ENCODE peak calls at places on chromosomes 4 and X, in eight cellular contexts. G, U, B, X, T, W, J and N are unnamed samples.

GRCh38 chr4:10007436-10007740 is 13.9 kb downstream of the SLC2A9 start:
- DNase-seq in G (no peak), U (no peak), B (no peak), X (no peak), T (no peak), W (no peak), J (no peak), N (no peak)

GRCh38 chr4:62927574-62927973 is 1481.7 kb downstream of the TECRL start:
- DNase-seq in G (no peak), U (no peak), B (no peak), X (no peak), T (peak), W (no peak), J (no peak), N (no peak)

GRCh38 chr4:123785515-123785914 is 388.9 kb downstream of the SPRY1 start:
- DNase-seq in G (no peak), U (peak), B (peak), X (peak), T (peak), W (peak), J (peak), N (no peak)

GRCh38 chr4:152673489-152673888 is 6.3 kb downstream of the TMEM154 start:
- DNase-seq in G (no peak), U (no peak), B (no peak), X (no peak), T (no peak), W (no peak), J (no peak), N (no peak)

GRCh38 chrX:97743014-97743413 is 859.3 kb downstream of the RPA4 start:
- DNase-seq in G (no peak), U (peak), B (no peak), X (no peak), T (no peak), W (no peak), J (no peak), N (peak)

GRCh38 chrX:53013291-53013690 is 35.3 kb upstream of the GPR173 start:
- DNase-seq in G (no peak), U (no peak), B (no peak), X (no peak), T (no peak), W (no peak), J (no peak), N (no peak)

GRCh38 chr4:13535118-13535517 is 9.2 kb downstream of the NKX3-2 start:
- DNase-seq in G (no peak), U (peak), B (no peak), X (no peak), T (no peak), W (peak), J (no peak), N (no peak)

GRCh38 chr4:138975225-138975624 is 40.4 kb upstream of the NOCT start:
- DNase-seq in G (no peak), U (peak), B (peak), X (peak), T (no peak), W (no peak), J (no peak), N (no peak)

GRCh38 chr4:103306870-103307345 is 108.8 kb upstream of the CENPE start:
- DNase-seq in G (no peak), U (peak), B (peak), X (peak), T (no peak), W (peak), J (no peak), N (no peak)

GRCh38 chrX:110396777-110397176 is 38.1 kb downstream of the RTL9 start:
- DNase-seq in G (no peak), U (no peak), B (no peak), X (no peak), T (peak), W (no peak), J (no peak), N (no peak)

GRCh38 chr4:24895461-24895860 is 17.4 kb downstream of the CCDC149 start:
- DNase-seq in G (no peak), U (no peak), B (no peak), X (no peak), T (no peak), W (no peak), J (no peak), N (no peak)

GRCh38 chr4:73197220-73197619 is 61.4 kb downstream of the ANKRD17 start:
- DNase-seq in G (no peak), U (no peak), B (no peak), X (no peak), T (no peak), W (no peak), J (no peak), N (no peak)

GRCh38 chrX:3181846-3182245 is 140.6 kb downstream of the ARSF start:
- DNase-seq in G (no peak), U (no peak), B (no peak), X (no peak), T (no peak), W (no peak), J (no peak), N (no peak)

GRCh38 chr4:91114386-91114785 is 987.2 kb downstream of the CCSER1 start:
- DNase-seq in G (no peak), U (peak), B (peak), X (peak), T (no peak), W (no peak), J (no peak), N (no peak)

GRCh38 chr4:35325908-35326453 is 918.3 kb downstream of the ARAP2 start:
- DNase-seq in G (no peak), U (no peak), B (no peak), X (no peak), T (no peak), W (no peak), J (no peak), N (no peak)

GRCh38 chr4:37623125-37623524 is 63.1 kb downstream of the RELL1 start:
- DNase-seq in G (no peak), U (no peak), B (no peak), X (no peak), T (no peak), W (no peak), J (no peak), N (no peak)

GRCh38 chr4:77613267-77613666 is 7.6 kb downstream of the CXCL13 start:
- DNase-seq in G (no peak), U (no peak), B (no peak), X (no peak), T (no peak), W (no peak), J (no peak), N (no peak)

GRCh38 chrX:103414561-103414960 is 38.2 kb downstream of the BEX3 start:
- DNase-seq in G (no peak), U (no peak), B (no peak), X (no peak), T (no peak), W (no peak), J (no peak), N (no peak)

GRCh38 chrX:54891573-54891972 is 29.1 kb upstream of the TRO start:
- DNase-seq in G (peak), U (peak), B (peak), X (no peak), T (no peak), W (peak), J (no peak), N (peak)

GRCh38 chr4:25925486-25926201 is 11.6 kb downstream of the SMIM20 start:
- DNase-seq in G (peak), U (peak), B (peak), X (peak), T (no peak), W (peak), J (no peak), N (peak)

GRCh38 chr4:189773909-189774308 is 166.8 kb upstream of the FRG1 start:
- DNase-seq in G (no peak), U (no peak), B (peak), X (no peak), T (no peak), W (peak), J (no peak), N (no peak)

GRCh38 chr4:161828061-161828460 is 335.7 kb downstream of the FSTL5 start:
- DNase-seq in G (no peak), U (no peak), B (no peak), X (no peak), T (no peak), W (no peak), J (no peak), N (no peak)

GRCh38 chr4:78601013-78601412 is 49.4 kb downstream of the ANXA3 start:
- DNase-seq in G (no peak), U (no peak), B (no peak), X (no peak), T (no peak), W (no peak), J (no peak), N (no peak)

GRCh38 chr4:29336851-29337250 is 1383.3 kb upstream of the PCDH7 start:
- DNase-seq in G (no peak), U (no peak), B (no peak), X (no peak), T (no peak), W (no peak), J (no peak), N (no peak)

GRCh38 chrX:154991039-154991438 is 31.5 kb downstream of the F8 start:
- DNase-seq in G (no peak), U (no peak), B (no peak), X (no peak), T (no peak), W (no peak), J (no peak), N (no peak)

GRCh38 chrX:139851730-139852129 is 81.1 kb downstream of the ATP11C start:
- DNase-seq in G (no peak), U (no peak), B (no peak), X (no peak), T (no peak), W (no peak), J (no peak), N (no peak)

GRCh38 chr4:38188136-38188535 is 227.9 kb downstream of the PTTG2 start:
- DNase-seq in G (no peak), U (no peak), B (no peak), X (no peak), T (no peak), W (no peak), J (no peak), N (no peak)

GRCh38 chr4:179927473-179927872 is 2315.7 kb upstream of the TENM3 start:
- DNase-seq in G (no peak), U (no peak), B (no peak), X (no peak), T (no peak), W (no peak), J (no peak), N (no peak)

GRCh38 chr4:108270466-108271450 is 102.0 kb upstream of the LEF1 start:
- DNase-seq in G (no peak), U (no peak), B (no peak), X (no peak), T (no peak), W (no peak), J (no peak), N (no peak)

GRCh38 chr4:16846520-16847117 is 51.8 kb downstream of the LDB2 start:
- DNase-seq in G (no peak), U (peak), B (no peak), X (no peak), T (no peak), W (peak), J (no peak), N (no peak)

GRCh38 chrX:141214216-141214615 is 28.1 kb downstream of the SPANXC start:
- DNase-seq in G (no peak), U (no peak), B (no peak), X (no peak), T (no peak), W (no peak), J (no peak), N (no peak)

GRCh38 chrX:131907488-131908314 is 115.4 kb upstream of the STK26 start:
- DNase-seq in G (no peak), U (no peak), B (no peak), X (peak), T (no peak), W (peak), J (no peak), N (no peak)

GRCh38 chr4:163161536-163162205 is 5.0 kb downstream of the NAF1 start:
- DNase-seq in G (no peak), U (no peak), B (no peak), X (no peak), T (no peak), W (no peak), J (no peak), N (no peak)

GRCh38 chrX:47177079-47177478 is 16.6 kb upstream of the UBA1 start:
- DNase-seq in G (no peak), U (no peak), B (no peak), X (no peak), T (no peak), W (no peak), J (no peak), N (no peak)

GRCh38 chr4:8915201-8916200 is 43.9 kb upstream of the HMX1 start:
- DNase-seq in G (no peak), U (no peak), B (no peak), X (no peak), T (no peak), W (no peak), J (no peak), N (no peak)

GRCh38 chr4:166257891-166258290 is 384.9 kb downstream of the TLL1 start:
- DNase-seq in G (no peak), U (no peak), B (no peak), X (no peak), T (no peak), W (no peak), J (no peak), N (no peak)

GRCh38 chr4:167956676-167957075 is 135.7 kb upstream of the ANXA10 start:
- DNase-seq in G (no peak), U (no peak), B (no peak), X (no peak), T (no peak), W (no peak), J (no peak), N (no peak)

GRCh38 chrX:38754102-38754790 is 47.0 kb upstream of the MID1IP1 start:
- DNase-seq in G (peak), U (peak), B (peak), X (peak), T (no peak), W (peak), J (no peak), N (peak)

GRCh38 chr4:32226733-32227132 is 1506.6 kb downstream of the PCDH7 start:
- DNase-seq in G (no peak), U (no peak), B (no peak), X (no peak), T (no peak), W (no peak), J (no peak), N (no peak)

DNA sequence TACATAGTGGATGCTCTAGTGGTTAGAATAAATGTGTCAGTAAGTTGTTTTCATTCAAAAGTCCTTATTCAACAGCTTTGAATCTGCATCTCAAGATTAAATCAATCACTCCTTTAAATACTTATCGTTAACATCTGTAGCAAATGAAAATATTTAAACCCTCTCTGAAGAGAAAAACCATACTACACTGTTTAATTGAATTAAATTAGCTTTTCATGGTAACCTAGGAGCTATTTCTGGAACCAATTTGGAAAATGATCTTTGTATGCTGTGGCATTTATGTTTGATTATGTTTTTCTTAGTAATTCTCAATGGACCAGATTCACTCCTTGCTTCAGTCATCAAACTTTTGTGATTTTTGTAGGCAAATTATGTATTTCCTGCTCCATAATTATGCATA is 9.7 kb downstream of the BMPR1B start:
- DNase-seq in G (no peak), U (no peak), B (no peak), X (no peak), T (no peak), W (no peak), J (no peak), N (no peak)
- H3K4me2 ChIP-seq in G (no peak), U (no peak), B (no peak), X (no peak), T (no peak), W (no peak), J (no peak), N (no peak)

DNA sequence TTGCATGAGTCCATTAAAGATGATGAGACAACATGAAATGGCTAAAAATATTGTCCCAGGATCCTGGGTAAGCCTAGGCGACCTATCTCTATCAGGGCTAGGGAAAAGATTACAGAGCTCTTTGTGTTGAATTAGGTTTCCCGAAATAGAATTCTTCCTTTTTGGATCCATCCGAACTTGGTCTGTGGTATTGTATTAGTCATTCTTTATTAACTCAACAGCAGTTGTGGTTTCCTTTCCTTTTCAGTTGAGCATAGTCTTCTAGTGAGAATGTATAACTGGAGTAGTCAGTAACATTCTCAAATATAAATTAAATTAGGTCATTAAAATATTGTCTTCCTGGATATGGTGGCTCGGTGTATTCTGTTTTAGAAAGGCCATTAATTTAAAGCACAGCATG is 520.5 kb downstream of the NLGN4X start:
- DNase-seq in G (no peak), U (no peak), B (no peak), X (no peak), T (no peak), W (no peak), J (no peak), N (no peak)
- H3K4me2 ChIP-seq in G (no peak), U (no peak), B (no peak), X (no peak), T (no peak), W (no peak), J (no peak), N (no peak)

GRCh38 chrX:115564243-115564642 is 3.3 kb downstream of the PLS3 start:
- DNase-seq in G (no peak), U (no peak), B (no peak), X (no peak), T (no peak), W (no peak), J (no peak), N (no peak)

GRCh38 chrX:115561605-115562491 is 874 bp downstream of the PLS3 start:
- DNase-seq in G (no peak), U (peak), B (peak), X (peak), T (peak), W (peak), J (no peak), N (no peak)

GRCh38 chrX:115565888-115566287 is 4.9 kb downstream of the PLS3 start:
- DNase-seq in G (no peak), U (no peak), B (no peak), X (no peak), T (no peak), W (no peak), J (no peak), N (no peak)

GRCh38 chrX:115562492-115562872 is 1.5 kb downstream of the PLS3 start:
- DNase-seq in G (no peak), U (peak), B (peak), X (peak), T (peak), W (no peak), J (no peak), N (no peak)

GRCh38 chrX:115563633-115564182 is 2.7 kb downstream of the PLS3 start:
- DNase-seq in G (no peak), U (no peak), B (no peak), X (no peak), T (no peak), W (peak), J (no peak), N (peak)
- H3K4me2 ChIP-seq in G (no peak), U (peak), B (no peak), X (no peak), T (peak), W (no peak), J (peak), N (no peak)

GRCh38 chrX:19578956-19579355 is 63.6 kb upstream of the MAP3K15 start:
- DNase-seq in G (no peak), U (no peak), B (no peak), X (no peak), T (no peak), W (no peak), J (no peak), N (no peak)
- H3K4me2 ChIP-seq in G (no peak), U (no peak), B (no peak), X (no peak), T (no peak), W (no peak), J (no peak), N (no peak)

GRCh38 chr4:176380352-176381157 is 60.8 kb downstream of the SPCS3 start:
- DNase-seq in G (no peak), U (no peak), B (no peak), X (no peak), T (no peak), W (no peak), J (no peak), N (no peak)
- H3K4me2 ChIP-seq in G (no peak), U (no peak), B (no peak), X (no peak), T (no peak), W (no peak), J (no peak), N (no peak)

GRCh38 chrX:43702660-43703059 is 46.6 kb downstream of the MAOA start:
- DNase-seq in G (no peak), U (no peak), B (no peak), X (no peak), T (no peak), W (no peak), J (no peak), N (no peak)
- H3K4me2 ChIP-seq in G (no peak), U (no peak), B (no peak), X (no peak), T (peak), W (peak), J (no peak), N (no peak)

GRCh38 chr4:48976007-48976406 is 10.1 kb upstream of the CWH43 start:
- DNase-seq in G (no peak), U (no peak), B (no peak), X (no peak), T (no peak), W (no peak), J (no peak), N (no peak)
- H3K4me2 ChIP-seq in G (no peak), U (no peak), B (no peak), X (no peak), T (no peak), W (no peak), J (no peak), N (no peak)